ENCODE peak calls at places on chromosome 16, in five cellular contexts. K, R, J, T and E are unnamed samples.

GRCh38 chr16:25707982-25708583 is 16.3 kb downstream of the HS3ST4 start:
- DNase-seq in K (no peak), R (no peak), J (peak), T (peak), E (no peak)

GRCh38 chr16:68380348-68380670 is 68.0 kb downstream of the SMPD3 start:
- DNase-seq in K (no peak), R (no peak), J (no peak), T (no peak), E (no peak)

GRCh38 chr16:20302389-20302788 is 24.9 kb downstream of the GP2 start:
- DNase-seq in K (no peak), R (no peak), J (no peak), T (no peak), E (no peak)

GRCh38 chr16:84933774-84934571 is 77.4 kb downstream of the ZDHHC7 start:
- DNase-seq in K (peak), R (no peak), J (no peak), T (no peak), E (no peak)

GRCh38 chr16:50671644-50672260 is 9.4 kb downstream of the SNX20 start:
- DNase-seq in K (no peak), R (no peak), J (peak), T (peak), E (peak)

GRCh38 chr16:67296422-67296821 is 17.1 kb downstream of the PLEKHG4 start:
- DNase-seq in K (no peak), R (no peak), J (peak), T (no peak), E (no peak)

GRCh38 chr16:47234-47633 is 6.2 kb downstream of the POLR3K start:
- DNase-seq in K (no peak), R (no peak), J (no peak), T (no peak), E (no peak)

GRCh38 chr16:11793840-11794239 is 3.2 kb downstream of the ZC3H7A start:
- DNase-seq in K (no peak), R (no peak), J (no peak), T (peak), E (no peak)

GRCh38 chr16:48503779-48504178 is 106.2 kb downstream of the N4BP1 start:
- DNase-seq in K (no peak), R (no peak), J (peak), T (no peak), E (no peak)

GRCh38 chr16:66426112-66427035 is 721 bp upstream of the BEAN1 start:
- DNase-seq in K (no peak), R (no peak), J (peak), T (no peak), E (no peak)

GRCh38 chr16:81376880-81377279 is 62.1 kb downstream of the GAN start:
- DNase-seq in K (no peak), R (no peak), J (peak), T (no peak), E (no peak)

GRCh38 chr16:64695684-64696083 is 426.2 kb downstream of the CDH11 start:
- DNase-seq in K (no peak), R (no peak), J (no peak), T (no peak), E (no peak)

GRCh38 chr16:48540222-48540900 is 69.6 kb downstream of the N4BP1 start:
- DNase-seq in K (no peak), R (no peak), J (no peak), T (no peak), E (no peak)

GRCh38 chr16:52553322-52553721 is 6.4 kb upstream of the TOX3 start:
- DNase-seq in K (no peak), R (no peak), J (no peak), T (peak), E (no peak)